ENCODE peak calls at places on chromosome 11, in six cellular contexts. K, P, Z, F, V and L are unnamed samples.
A peak's percentile ranks its signal among the peaks of the same experiment; 100 is the strongest.

GRCh38 chr11:12507391-12507790 is 130.0 kb downstream of the PARVA start:
- DNase-seq in K (no peak), P (no peak), Z (no peak), F (no peak), V (no peak), L (no peak)

GRCh38 chr11:130383363-130384168 is 44.8 kb downstream of the ADAMTS8 start:
- DNase-seq in K (no peak), P (no peak), Z (peak; percentile 67), F (no peak), V (no peak), L (peak; percentile 100)

GRCh38 chr11:7278314-7278917 is 26.7 kb downstream of the SYT9 start:
- DNase-seq in K (no peak), P (peak; percentile 8), Z (peak; percentile 57), F (no peak), V (no peak), L (no peak)

GRCh38 chr11:33735426-33736147 is 636 bp downstream of the CD59 start:
- DNase-seq in K (peak; percentile 38), P (peak; percentile 54), Z (no peak), F (no peak), V (peak; percentile 69), L (no peak)

GRCh38 chr11:134597452-134597851 is 185.4 kb upstream of the B3GAT1 start:
- DNase-seq in K (no peak), P (no peak), Z (no peak), F (no peak), V (no peak), L (no peak)

GRCh38 chr11:42410251-42410956 is 901.4 kb upstream of the API5 start:
- DNase-seq in K (no peak), P (no peak), Z (peak; percentile 11), F (no peak), V (no peak), L (peak; percentile 49)

GRCh38 chr11:46894506-46894905 is 23.8 kb downstream of the LRP4 start:
- DNase-seq in K (no peak), P (no peak), Z (no peak), F (no peak), V (no peak), L (no peak)

GRCh38 chr11:130675456-130675855 is 227.0 kb downstream of the ADAMTS15 start:
- DNase-seq in K (no peak), P (no peak), Z (peak; percentile 87), F (no peak), V (peak; percentile 92), L (peak; percentile 65)

GRCh38 chr11:127789887-127790286 is 789.3 kb upstream of the KIRREL3 start:
- DNase-seq in K (no peak), P (no peak), Z (no peak), F (no peak), V (no peak), L (no peak)

GRCh38 chr11:10302294-10302743 is 2.6 kb upstream of the ADM start:
- DNase-seq in K (no peak), P (no peak), Z (no peak), F (no peak), V (peak; percentile 49), L (no peak)

GRCh38 chr11:126546191-126546590 is 190.7 kb downstream of the ST3GAL4 start:
- DNase-seq in K (no peak), P (no peak), Z (no peak), F (no peak), V (no peak), L (no peak)